ENCODE peak calls at places on chromosomes 11 and 22, in seven cellular contexts. M is IMR-90, D is thoracic aorta, L is H1, I is adrenal gland, S is MM.1S, H is left ventricle myocardium inferior. N is an unnamed sample.

GRCh38 chr22:50498322-50498861 is 9.1 kb downstream of the LMF2 start:
- DNase-seq in M (peak; percentile 51), S (peak; percentile 66), D (no peak), L (peak; percentile 87), H (no peak), I (peak; percentile 76), N (peak; percentile 48)

GRCh38 chr11:77819921-77820564 is 479 bp downstream of the RSF1 start:
- DNase-seq in L (peak; percentile 83), H (peak; percentile 38), S (peak; percentile 10), M (peak; percentile 27), D (no peak), I (peak; percentile 79), N (no peak)

GRCh38 chr22:44587004-44587793 is 89.2 kb upstream of the RTL6 start:
- DNase-seq in H (peak; percentile 12), I (no peak), M (peak; percentile 11), S (no peak), L (no peak), D (no peak), N (no peak)

GRCh38 chr22:45638834-45639746 is 32.5 kb upstream of the ATXN10 start:
- DNase-seq in L (no peak), D (no peak), S (no peak), M (no peak), H (peak; percentile 45), I (no peak), N (peak; percentile 12)

GRCh38 chr11:86632499-86633269 is 39.7 kb downstream of the ME3 start:
- DNase-seq in L (no peak), D (peak; percentile 24), H (no peak), S (no peak), I (peak; percentile 85), M (peak; percentile 99), N (peak; percentile 98)

GRCh38 chr11:32316846-32317525 is 118.4 kb downstream of the WT1 start:
- DNase-seq in I (no peak), L (no peak), M (no peak), S (no peak), H (no peak), D (no peak), N (no peak)

GRCh38 chr11:68141247-68142027 is 20.2 kb upstream of the CHKA start:
- DNase-seq in M (no peak), S (no peak), D (no peak), I (peak; percentile 11), L (no peak), H (no peak), N (no peak)

GRCh38 chr11:86091566-86091965 is 22.7 kb upstream of the PICALM start:
- DNase-seq in H (no peak), D (peak; percentile 13), S (no peak), M (peak; percentile 82), I (no peak), L (no peak), N (peak; percentile 43)

GRCh38 chr11:131692151-131692550 is 321.7 kb downstream of the NTM start:
- DNase-seq in M (no peak), S (no peak), I (no peak), D (no peak), L (no peak), H (no peak), N (no peak)

GRCh38 chr11:86874314-86875056 is 74.1 kb downstream of the PRSS23 start:
- DNase-seq in H (no peak), S (no peak), M (peak; percentile 17), D (no peak), L (no peak), I (no peak), N (peak; percentile 49)

GRCh38 chr22:38335077-38335476 is 17.8 kb upstream of the CSNK1E start:
- DNase-seq in L (no peak), H (no peak), D (no peak), S (no peak), I (no peak), M (peak; percentile 49), N (no peak)

GRCh38 chr22:31861226-31861840 is 83.0 kb upstream of the YWHAH start:
- DNase-seq in M (peak; percentile 40), I (no peak), L (no peak), D (no peak), S (no peak), H (no peak), N (peak; percentile 19)

GRCh38 chr22:27892064-27892463 is 27.0 kb downstream of the PITPNB start:
- DNase-seq in M (no peak), S (no peak), H (peak; percentile 31), D (no peak), I (no peak), L (no peak), N (no peak)

GRCh38 chr22:25497269-25497668 is 67.2 kb upstream of the GRK3 start:
- DNase-seq in D (no peak), L (no peak), S (no peak), H (no peak), M (peak; percentile 63), I (peak; percentile 15), N (peak; percentile 30)

GRCh38 chr11:59706518-59707285 is 6.9 kb downstream of the OR10V1 start:
- DNase-seq in H (no peak), L (no peak), S (no peak), D (no peak), I (no peak), M (peak; percentile 88), N (peak; percentile 93)

GRCh38 chr11:61375709-61376108 is 13.5 kb downstream of the TMEM138 start:
- DNase-seq in D (no peak), L (no peak), S (no peak), I (no peak), H (no peak), M (no peak), N (no peak)

GRCh38 chr11:125222494-125222893 is 57.9 kb downstream of the PKNOX2 start:
- DNase-seq in D (no peak), S (no peak), M (no peak), L (no peak), H (no peak), I (no peak), N (no peak)
- H3K4me3 ChIP-seq in D (no peak overlapping the region), S (no peak overlapping the region), M (no peak overlapping the region), L (no peak overlapping the region), H (no peak overlapping the region), I (no peak overlapping the region), N (no peak overlapping the region)

GRCh38 chr11:33735166-33735425 is 1.1 kb downstream of the CD59 start:
- DNase-seq in D (no peak), S (no peak), H (no peak), I (no peak), L (no peak), M (no peak), N (no peak)

GRCh38 chr11:33734441-33735165 is 1.6 kb downstream of the CD59 start:
- DNase-seq in H (no peak), L (no peak), I (peak; percentile 16), S (peak; percentile 19), D (no peak), M (no peak), N (peak; percentile 30)

GRCh38 chr11:33733978-33734377 is 2.2 kb downstream of the CD59 start:
- DNase-seq in I (no peak), M (no peak), S (no peak), L (no peak), D (no peak), H (no peak), N (no peak)

GRCh38 chr11:33736148-33736809 is at the start of gene CD59:
- DNase-seq in M (peak; percentile 88), S (peak; percentile 96), L (peak; percentile 99), H (peak; percentile 98), D (peak; percentile 89), I (peak; percentile 99), N (peak; percentile 93)

DNA sequence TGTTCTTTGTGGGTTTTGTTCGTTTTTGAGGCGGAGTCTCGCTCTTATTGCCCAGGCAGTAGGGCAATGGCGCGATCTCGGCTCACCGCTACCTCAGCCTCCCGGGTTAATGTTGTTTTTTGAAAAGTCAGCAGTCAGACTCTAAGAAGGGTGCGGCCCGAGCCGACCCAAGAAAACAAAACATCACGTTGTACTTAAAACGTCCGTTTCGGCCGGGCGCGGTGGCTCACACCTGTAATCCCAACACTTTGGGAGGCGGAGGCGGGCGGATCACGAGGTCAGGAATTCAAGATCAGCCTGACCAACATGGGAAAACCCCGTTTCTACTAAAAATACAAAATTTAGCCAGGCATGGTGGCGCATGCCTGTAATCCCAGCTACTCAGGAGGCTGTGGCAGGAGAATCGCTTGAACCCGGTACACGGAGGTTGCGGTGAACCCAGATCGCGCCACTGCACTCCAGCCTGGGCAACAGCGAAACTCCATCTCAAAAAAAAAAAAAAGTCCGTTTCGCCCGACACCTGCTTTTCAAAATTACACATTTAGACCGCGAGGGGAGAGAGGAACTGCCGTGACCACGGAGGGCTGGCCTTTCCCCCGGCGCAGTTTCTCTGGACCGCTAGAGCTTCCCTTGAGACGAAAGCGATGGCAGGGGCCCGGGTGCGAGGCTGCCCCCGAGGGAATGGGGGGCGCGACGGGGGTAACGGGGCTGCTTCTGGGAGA is 636 bp downstream of the CD59 start:
- DNase-seq in M (no peak), D (no peak), L (peak; percentile 54), H (peak; percentile 39), I (peak; percentile 49), S (peak; percentile 85), N (no peak)
- TF ChIP-seq CTCF in M (no peak), D (peak; percentile 21), L (no peak), H (no peak), I (peak; percentile 10), S (no peak), N (no peak)

GRCh38 chr11:2187267-2187707 is 15.7 kb upstream of the TH start:
- DNase-seq in S (no peak), M (no peak), L (no peak), D (no peak), H (no peak), I (no peak), N (no peak)
- H3K27me3 ChIP-seq in S (peaks cover 97% of the 10 kb centered on the region), M (peaks cover 41% of the 10 kb centered on the region), L (peaks cover 11% of the 10 kb centered on the region), D (no peaks in the 10 kb centered on the region), H (peaks cover 87% of the 10 kb centered on the region), I (peaks cover 4% of the 10 kb centered on the region), N (peaks cover 14% of the 10 kb centered on the region)

DNA sequence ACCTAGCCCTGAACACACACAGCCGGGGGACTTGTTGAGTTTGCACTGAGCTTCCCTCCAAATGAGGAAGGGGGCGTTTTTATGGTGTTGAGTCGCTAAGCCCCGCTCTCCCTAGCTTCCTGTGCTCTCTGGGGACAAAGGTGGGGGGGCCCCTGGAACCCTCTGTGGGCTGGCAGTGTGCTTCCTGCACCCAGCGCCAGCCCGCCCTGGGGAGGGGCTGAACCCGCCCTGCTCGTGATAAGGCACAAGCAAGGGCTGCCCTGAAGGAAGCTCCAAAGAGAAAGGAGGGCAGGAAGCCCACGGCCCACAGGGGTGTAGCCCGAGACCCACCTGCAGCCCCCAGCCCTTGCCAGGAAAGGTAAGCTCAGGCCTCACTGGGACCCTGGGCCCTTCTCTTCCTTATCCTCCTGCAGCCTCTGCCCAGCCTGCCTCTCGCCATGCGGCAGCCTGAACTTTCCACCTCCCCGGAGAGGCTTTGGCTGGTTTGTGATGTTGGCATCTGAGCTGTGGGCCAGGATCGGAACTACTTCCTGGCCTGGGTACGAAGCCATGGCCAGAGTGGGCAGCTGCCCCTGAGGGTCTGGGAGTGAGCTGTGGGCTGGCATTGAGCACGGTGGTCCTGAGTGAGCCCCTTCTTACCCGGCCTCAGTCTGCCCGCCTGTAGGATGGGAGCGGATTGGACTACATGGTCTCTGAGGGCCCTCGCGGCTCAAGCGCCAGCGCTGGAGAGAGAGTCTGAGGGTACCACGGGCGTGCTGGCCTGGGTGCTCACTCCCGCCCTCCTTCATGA is at the start of gene FERMT3:
- DNase-seq in S (peak; percentile 46), M (no peak), H (peak; percentile 72), L (no peak), I (no peak), D (no peak), N (no peak)
- H3K4me3 ChIP-seq in S (peak within 1 kb of the TSS; percentile 70), M (no peak within 1 kb of the TSS), H (peak within 1 kb of the TSS; percentile 58), L (no peak within 1 kb of the TSS), I (no peak within 1 kb of the TSS), D (peak within 1 kb of the TSS; percentile 68), N (no peak within 1 kb of the TSS)

N was measured in brain microvascular endothelial cell.